ENCODE peak calls at places on chromosomes 4 and X, in six cellular contexts. H, V, S, G, N and U are unnamed samples.

GRCh38 chr4:71938776-71939175 is 93.0 kb upstream of the NPFFR2 start:
- DNase-seq in H (no peak), S (no peak), G (no peak), N (no peak), V (no peak), U (no peak)

GRCh38 chr4:121800638-121800960 is 524 bp upstream of the EXOSC9 start:
- DNase-seq in N (no peak), V (no peak), S (no peak), H (no peak), G (no peak), U (no peak)

GRCh38 chrX:68989865-68990606 is 161.2 kb downstream of the EFNB1 start:
- DNase-seq in G (no peak), N (no peak), S (no peak), H (peak; percentile 16), V (peak; percentile 77), U (peak; percentile 58)

GRCh38 chr4:153448003-153448731 is 18.0 kb upstream of the TMEM131L start:
- DNase-seq in H (peak; percentile 43), G (no peak), V (peak; percentile 72), S (no peak), N (no peak), U (no peak)

GRCh38 chr4:125750399-125750798 is 435.6 kb downstream of the FAT4 start:
- DNase-seq in S (no peak), H (no peak), V (no peak), G (no peak), N (no peak), U (no peak)

GRCh38 chrX:14267224-14267623 is 237.5 kb upstream of the GEMIN8 start:
- DNase-seq in G (no peak), V (no peak), N (no peak), S (no peak), H (no peak), U (no peak)

GRCh38 chrX:153755136-153755535 is 8.9 kb upstream of the PLXNB3 start:
- DNase-seq in N (no peak), V (no peak), S (no peak), H (no peak), G (no peak), U (no peak)

GRCh38 chr4:40475609-40476008 is 140.5 kb downstream of the CHRNA9 start:
- DNase-seq in V (no peak), N (no peak), H (no peak), G (no peak), S (no peak), U (no peak)

GRCh38 chr4:13137400-13137799 is 346.7 kb downstream of the RAB28 start:
- DNase-seq in V (no peak), H (peak; percentile 22), N (no peak), G (no peak), S (no peak), U (no peak)

GRCh38 chr4:185560316-185560715 is 25.0 kb upstream of the PDLIM3 start:
- DNase-seq in G (no peak), S (no peak), H (no peak), V (no peak), N (no peak), U (no peak)